ENCODE peak calls at places on chromosomes 7 and 10, in seven cellular contexts. One of them, this sample, is unnamed.
A peak's percentile ranks its signal among the peaks of the same experiment; 100 is the strongest.

GRCh38 chr10:89163265-89163995 is 43.7 kb downstream of the CH25H start:
- DNase-seq in astrocyte: no peak
- DNase-seq in prostate gland: peak; percentile 24
- DNase-seq in body of pancreas: peak; percentile 16
- DNase-seq in tibial nerve: peak; percentile 16
- DNase-seq in ovary: no peak
- DNase-seq in OCI-LY7: peak; percentile 12
- DNase-seq in this sample: no peak

GRCh38 chr10:10911471-10911921 is 106.2 kb upstream of the CELF2 start:
- DNase-seq in astrocyte: peak; percentile 96
- DNase-seq in prostate gland: peak; percentile 66
- DNase-seq in body of pancreas: peak; percentile 53
- DNase-seq in tibial nerve: peak; percentile 49
- DNase-seq in ovary: peak; percentile 71
- DNase-seq in OCI-LY7: no peak
- DNase-seq in this sample: no peak

GRCh38 chr10:70494536-70494935 is 16.0 kb downstream of the PALD1 start:
- DNase-seq in astrocyte: no peak
- DNase-seq in prostate gland: no peak
- DNase-seq in body of pancreas: no peak
- DNase-seq in tibial nerve: no peak
- DNase-seq in ovary: no peak
- DNase-seq in OCI-LY7: no peak
- DNase-seq in this sample: no peak

GRCh38 chr10:79386637-79387465 is 39.6 kb downstream of the PPIF start:
- DNase-seq in astrocyte: no peak
- DNase-seq in prostate gland: peak; percentile 3
- DNase-seq in body of pancreas: no peak
- DNase-seq in tibial nerve: peak; percentile 10
- DNase-seq in ovary: no peak
- DNase-seq in OCI-LY7: no peak
- DNase-seq in this sample: no peak

GRCh38 chr10:132618158-132618924 is 80.8 kb downstream of the INPP5A start:
- DNase-seq in astrocyte: no peak
- DNase-seq in prostate gland: no peak
- DNase-seq in body of pancreas: peak; percentile 4
- DNase-seq in tibial nerve: no peak
- DNase-seq in ovary: no peak
- DNase-seq in OCI-LY7: no peak
- DNase-seq in this sample: no peak

GRCh38 chr7:927031-927671 is 27.3 kb downstream of the ADAP1 start:
- DNase-seq in astrocyte: no peak
- DNase-seq in prostate gland: no peak
- DNase-seq in body of pancreas: peak; percentile 7
- DNase-seq in tibial nerve: peak; percentile 12
- DNase-seq in ovary: peak; percentile 12
- DNase-seq in OCI-LY7: no peak
- DNase-seq in this sample: peak; percentile 48

GRCh38 chr7:123135960-123136359 is 63.8 kb downstream of the SLC13A1 start:
- DNase-seq in astrocyte: no peak
- DNase-seq in prostate gland: no peak
- DNase-seq in body of pancreas: no peak
- DNase-seq in tibial nerve: no peak
- DNase-seq in ovary: no peak
- DNase-seq in OCI-LY7: no peak
- DNase-seq in this sample: no peak

GRCh38 chr7:47584128-47584865 is 2.4 kb upstream of the TNS3 start:
- DNase-seq in astrocyte: no peak
- DNase-seq in prostate gland: no peak
- DNase-seq in body of pancreas: no peak
- DNase-seq in tibial nerve: no peak
- DNase-seq in ovary: peak; percentile 66
- DNase-seq in OCI-LY7: no peak
- DNase-seq in this sample: no peak

GRCh38 chr10:114654829-114655575 is 3.1 kb downstream of the ABLIM1 start:
- DNase-seq in astrocyte: peak; percentile 52
- DNase-seq in prostate gland: no peak
- DNase-seq in body of pancreas: no peak
- DNase-seq in tibial nerve: no peak
- DNase-seq in ovary: no peak
- DNase-seq in OCI-LY7: no peak
- DNase-seq in this sample: no peak

GRCh38 chr10:50557130-50557682 is 66.5 kb downstream of the SGMS1 start:
- DNase-seq in astrocyte: no peak
- DNase-seq in prostate gland: no peak
- DNase-seq in body of pancreas: no peak
- DNase-seq in tibial nerve: no peak
- DNase-seq in ovary: no peak
- DNase-seq in OCI-LY7: no peak
- DNase-seq in this sample: no peak

GRCh38 chr7:24896031-24896433 is 83.9 kb downstream of the OSBPL3 start:
- DNase-seq in astrocyte: no peak
- DNase-seq in prostate gland: no peak
- DNase-seq in body of pancreas: no peak
- DNase-seq in tibial nerve: no peak
- DNase-seq in ovary: no peak
- DNase-seq in OCI-LY7: peak; percentile 95
- DNase-seq in this sample: no peak

GRCh38 chr7:138835087-138835486 is 37.1 kb upstream of the ATP6V0A4 start:
- DNase-seq in astrocyte: no peak
- DNase-seq in prostate gland: no peak
- DNase-seq in body of pancreas: no peak
- DNase-seq in tibial nerve: no peak
- DNase-seq in ovary: no peak
- DNase-seq in OCI-LY7: no peak
- DNase-seq in this sample: no peak

GRCh38 chr7:111958889-111959288 is 247.3 kb downstream of the DOCK4 start:
- DNase-seq in astrocyte: no peak
- DNase-seq in prostate gland: no peak
- DNase-seq in body of pancreas: no peak
- DNase-seq in tibial nerve: no peak
- DNase-seq in ovary: no peak
- DNase-seq in OCI-LY7: no peak
- DNase-seq in this sample: peak; percentile 74

GRCh38 chr7:140650367-140650766 is 9.8 kb upstream of the DENND2A start:
- DNase-seq in astrocyte: no peak
- DNase-seq in prostate gland: no peak
- DNase-seq in body of pancreas: no peak
- DNase-seq in tibial nerve: no peak
- DNase-seq in ovary: peak; percentile 6
- DNase-seq in OCI-LY7: no peak
- DNase-seq in this sample: no peak

GRCh38 chr7:126803060-126803665 is 449.6 kb downstream of the GRM8 start:
- DNase-seq in astrocyte: peak; percentile 52
- DNase-seq in prostate gland: peak; percentile 50
- DNase-seq in body of pancreas: peak; percentile 62
- DNase-seq in tibial nerve: no peak
- DNase-seq in ovary: no peak
- DNase-seq in OCI-LY7: peak; percentile 65
- DNase-seq in this sample: peak; percentile 76

GRCh38 chr7:133230591-133231194 is 22.2 kb upstream of the EXOC4 start:
- DNase-seq in astrocyte: peak; percentile 2
- DNase-seq in prostate gland: peak; percentile 24
- DNase-seq in body of pancreas: peak; percentile 60
- DNase-seq in tibial nerve: no peak
- DNase-seq in ovary: no peak
- DNase-seq in OCI-LY7: peak; percentile 56
- DNase-seq in this sample: peak; percentile 59

GRCh38 chr10:35000936-35001335 is 89.2 kb downstream of the CUL2 start:
- DNase-seq in astrocyte: peak; percentile 70
- DNase-seq in prostate gland: no peak
- DNase-seq in body of pancreas: no peak
- DNase-seq in tibial nerve: no peak
- DNase-seq in ovary: no peak
- DNase-seq in OCI-LY7: no peak
- DNase-seq in this sample: no peak

GRCh38 chr7:148650232-148650858 is 48.4 kb upstream of the CUL1 start:
- DNase-seq in astrocyte: peak; percentile 81
- DNase-seq in prostate gland: no peak
- DNase-seq in body of pancreas: no peak
- DNase-seq in tibial nerve: no peak
- DNase-seq in ovary: no peak
- DNase-seq in OCI-LY7: no peak
- DNase-seq in this sample: no peak

GRCh38 chr7:92834661-92835139 is 1.7 kb downstream of the CDK6 start:
- DNase-seq in astrocyte: no peak
- DNase-seq in prostate gland: peak; percentile 10
- DNase-seq in body of pancreas: peak; percentile 27
- DNase-seq in tibial nerve: no peak
- DNase-seq in ovary: peak; percentile 24
- DNase-seq in OCI-LY7: no peak
- DNase-seq in this sample: peak; percentile 24
- H3K4me1 ChIP-seq in astrocyte: peaks cover 18% of the 10 kb centered on the region
- H3K4me1 ChIP-seq in prostate gland: no peaks in the 10 kb centered on the region
- H3K4me1 ChIP-seq in body of pancreas: peaks cover 26% of the 10 kb centered on the region
- H3K4me1 ChIP-seq in tibial nerve: peaks cover 3% of the 10 kb centered on the region
- H3K4me1 ChIP-seq in ovary: peaks cover 7% of the 10 kb centered on the region
- H3K4me1 ChIP-seq in OCI-LY7: peaks cover 24% of the 10 kb centered on the region
- H3K4me1 ChIP-seq in this sample: no peaks in the 10 kb centered on the region

GRCh38 chr7:55020481-55020871 is 1.7 kb downstream of the EGFR start:
- DNase-seq in astrocyte: peak; percentile 70
- DNase-seq in prostate gland: peak; percentile 87
- DNase-seq in body of pancreas: peak; percentile 76
- DNase-seq in tibial nerve: peak; percentile 56
- DNase-seq in ovary: peak; percentile 58
- DNase-seq in OCI-LY7: no peak
- DNase-seq in this sample: peak; percentile 44

GRCh38 chr7:55019691-55020480 is 1.1 kb downstream of the EGFR start:
- DNase-seq in astrocyte: no peak
- DNase-seq in prostate gland: peak; percentile 33
- DNase-seq in body of pancreas: peak; percentile 60
- DNase-seq in tibial nerve: no peak
- DNase-seq in ovary: peak; percentile 57
- DNase-seq in OCI-LY7: no peak
- DNase-seq in this sample: peak; percentile 51

GRCh38 chr7:55021053-55021452 is 2.2 kb downstream of the EGFR start:
- DNase-seq in astrocyte: no peak
- DNase-seq in prostate gland: peak; percentile 42
- DNase-seq in body of pancreas: no peak
- DNase-seq in tibial nerve: no peak
- DNase-seq in ovary: no peak
- DNase-seq in OCI-LY7: no peak
- DNase-seq in this sample: peak; percentile 42

GRCh38 chr7:55022618-55022985 is 3.8 kb downstream of the EGFR start:
- DNase-seq in astrocyte: no peak
- DNase-seq in prostate gland: no peak
- DNase-seq in body of pancreas: no peak
- DNase-seq in tibial nerve: no peak
- DNase-seq in ovary: no peak
- DNase-seq in OCI-LY7: no peak
- DNase-seq in this sample: no peak

GRCh38 chr7:55021951-55022617 is 3.3 kb downstream of the EGFR start:
- DNase-seq in astrocyte: peak; percentile 68
- DNase-seq in prostate gland: no peak
- DNase-seq in body of pancreas: no peak
- DNase-seq in tibial nerve: no peak
- DNase-seq in ovary: no peak
- DNase-seq in OCI-LY7: no peak
- DNase-seq in this sample: no peak
- H3K4me1 ChIP-seq in astrocyte: peaks cover 27% of the 10 kb centered on the region
- H3K4me1 ChIP-seq in prostate gland: peaks cover 3% of the 10 kb centered on the region
- H3K4me1 ChIP-seq in body of pancreas: peaks cover 50% of the 10 kb centered on the region
- H3K4me1 ChIP-seq in tibial nerve: no peaks in the 10 kb centered on the region
- H3K4me1 ChIP-seq in ovary: peaks cover 17% of the 10 kb centered on the region
- H3K4me1 ChIP-seq in OCI-LY7: no peaks in the 10 kb centered on the region
- H3K4me1 ChIP-seq in this sample: peaks cover 30% of the 10 kb centered on the region

DNA sequence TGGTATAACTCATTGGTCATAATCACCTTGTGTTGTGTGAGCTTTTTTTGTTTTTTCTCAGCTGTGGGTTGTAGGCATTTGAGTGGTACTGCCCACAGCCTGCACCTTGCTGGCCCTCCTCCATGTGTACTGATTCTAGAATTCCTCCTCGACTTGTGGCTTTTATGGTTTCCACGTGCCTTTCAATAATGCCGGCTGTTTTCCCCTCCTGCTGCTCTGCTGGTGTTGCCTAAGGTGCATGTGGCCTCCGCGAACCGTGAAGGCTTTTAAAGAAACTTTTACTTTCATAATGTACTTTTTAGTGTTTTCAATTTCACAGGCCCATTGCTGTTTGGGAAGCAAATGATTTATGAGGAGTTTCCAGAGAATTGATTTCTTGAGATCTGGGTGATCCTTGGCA is 518.0 kb downstream of the REEP3 start:
- DNase-seq in astrocyte: no peak
- DNase-seq in prostate gland: no peak
- DNase-seq in body of pancreas: no peak
- DNase-seq in tibial nerve: no peak
- DNase-seq in ovary: no peak
- DNase-seq in OCI-LY7: no peak
- DNase-seq in this sample: no peak
- H3K4me1 ChIP-seq in astrocyte: no peaks in the 10 kb centered on the region
- H3K4me1 ChIP-seq in prostate gland: no peaks in the 10 kb centered on the region
- H3K4me1 ChIP-seq in body of pancreas: peaks cover 9% of the 10 kb centered on the region
- H3K4me1 ChIP-seq in tibial nerve: no peaks in the 10 kb centered on the region
- H3K4me1 ChIP-seq in ovary: no peaks in the 10 kb centered on the region
- H3K4me1 ChIP-seq in OCI-LY7: no peaks in the 10 kb centered on the region
- H3K4me1 ChIP-seq in this sample: no peaks in the 10 kb centered on the region

GRCh38 chr10:30436688-30437038 is 2.7 kb downstream of the MAP3K8 start:
- DNase-seq in astrocyte: peak; percentile 30
- DNase-seq in prostate gland: no peak
- DNase-seq in body of pancreas: no peak
- DNase-seq in tibial nerve: no peak
- DNase-seq in ovary: no peak
- DNase-seq in OCI-LY7: no peak
- DNase-seq in this sample: no peak

GRCh38 chr10:30433779-30434272 is at the start of gene MAP3K8:
- DNase-seq in astrocyte: peak; percentile 78
- DNase-seq in prostate gland: peak; percentile 84
- DNase-seq in body of pancreas: peak; percentile 87
- DNase-seq in tibial nerve: peak; percentile 87
- DNase-seq in ovary: peak; percentile 86
- DNase-seq in OCI-LY7: peak; percentile 85
- DNase-seq in this sample: peak; percentile 52

GRCh38 chr10:30436200-30436599 is 2.2 kb downstream of the MAP3K8 start:
- DNase-seq in astrocyte: peak; percentile 84
- DNase-seq in prostate gland: no peak
- DNase-seq in body of pancreas: no peak
- DNase-seq in tibial nerve: no peak
- DNase-seq in ovary: no peak
- DNase-seq in OCI-LY7: no peak
- DNase-seq in this sample: no peak

GRCh38 chr10:30434273-30435067 is 486 bp downstream of the MAP3K8 start:
- DNase-seq in astrocyte: peak; percentile 61
- DNase-seq in prostate gland: peak; percentile 75
- DNase-seq in body of pancreas: peak; percentile 83
- DNase-seq in tibial nerve: peak; percentile 86
- DNase-seq in ovary: peak; percentile 83
- DNase-seq in OCI-LY7: peak; percentile 75
- DNase-seq in this sample: peak; percentile 17

GRCh38 chr10:30435068-30435422 is 1.1 kb downstream of the MAP3K8 start:
- DNase-seq in astrocyte: peak; percentile 70
- DNase-seq in prostate gland: no peak
- DNase-seq in body of pancreas: peak; percentile 24
- DNase-seq in tibial nerve: no peak
- DNase-seq in ovary: peak; percentile 51
- DNase-seq in OCI-LY7: no peak
- DNase-seq in this sample: no peak
- H3K4me1 ChIP-seq in astrocyte: peaks cover 39% of the 10 kb centered on the region
- H3K4me1 ChIP-seq in prostate gland: peaks cover 2% of the 10 kb centered on the region
- H3K4me1 ChIP-seq in body of pancreas: peaks cover 15% of the 10 kb centered on the region
- H3K4me1 ChIP-seq in tibial nerve: no peaks in the 10 kb centered on the region
- H3K4me1 ChIP-seq in ovary: peaks cover 6% of the 10 kb centered on the region
- H3K4me1 ChIP-seq in OCI-LY7: peaks cover 52% of the 10 kb centered on the region
- H3K4me1 ChIP-seq in this sample: no peaks in the 10 kb centered on the region

This sample was measured in BE2C.